ENCODE peak calls at places on chromosomes 12 and 14, in eight cellular contexts. R is globus pallidus; X is fibroblast of lung; N is choroid plexus epithelial cell; Y is ACHN; W is activated CD4-positive, CD25-positive, alpha-beta regulatory T cell; V is left ventricle myocardium inferior; T is mammary epithelial cell. A is an unnamed sample.

GRCh38 chr12:41184864-41185263 is 3.3 kb upstream of the PDZRN4 start:
- DNase-seq in R (no peak), X (no peak), N (no peak), Y (no peak), W (no peak), V (no peak), T (no peak), A (no peak)

GRCh38 chr12:104454997-104455396 is 1.8 kb upstream of the CHST11 start:
- DNase-seq in R (no peak), X (peak), N (no peak), Y (peak), W (no peak), V (no peak), T (peak), A (no peak)

GRCh38 chr12:20212658-20213387 is 155.5 kb upstream of the PDE3A start:
- DNase-seq in R (peak), X (peak), N (peak), Y (peak), W (no peak), V (peak), T (peak), A (no peak)

GRCh38 chr14:35122696-35123387 is 490 bp downstream of the PRORP start:
- DNase-seq in R (no peak), X (peak), N (peak), Y (peak), W (no peak), V (no peak), T (peak), A (peak)

GRCh38 chr12:47878918-47879481 is 25.8 kb downstream of the VDR start:
- DNase-seq in R (no peak), X (no peak), N (no peak), Y (no peak), W (no peak), V (no peak), T (no peak), A (no peak)

GRCh38 chr14:58151264-58151700 is 731 bp downstream of the ARMH4 start:
- DNase-seq in R (no peak), X (no peak), N (peak), Y (no peak), W (no peak), V (no peak), T (no peak), A (no peak)

GRCh38 chr14:22333408-22334274 is 255.4 kb downstream of the DAD1 start:
- DNase-seq in R (peak), X (peak), N (peak), Y (peak), W (no peak), V (no peak), T (peak), A (no peak)

GRCh38 chr12:6197996-6198395 is 2.2 kb upstream of the CD9 start:
- DNase-seq in R (no peak), X (no peak), N (no peak), Y (no peak), W (no peak), V (no peak), T (no peak), A (no peak)

GRCh38 chr12:45611495-45611894 is 118.0 kb upstream of the ARID2 start:
- DNase-seq in R (no peak), X (no peak), N (no peak), Y (no peak), W (no peak), V (no peak), T (no peak), A (no peak)

GRCh38 chr14:59060841-59061240 is 127.6 kb upstream of the DAAM1 start:
- DNase-seq in R (peak), X (no peak), N (no peak), Y (no peak), W (no peak), V (no peak), T (no peak), A (no peak)

GRCh38 chr14:89947344-89947743 is 7.2 kb downstream of the EFCAB11 start:
- DNase-seq in R (no peak), X (no peak), N (no peak), Y (no peak), W (no peak), V (no peak), T (no peak), A (no peak)

GRCh38 chr12:57090456-57090855 is 1.5 kb downstream of the NAB2 start:
- DNase-seq in R (no peak), X (no peak), N (no peak), Y (no peak), W (no peak), V (no peak), T (peak), A (no peak)

GRCh38 chr12:66035289-66035961 is 95.1 kb downstream of the LLPH start:
- DNase-seq in R (peak), X (peak), N (peak), Y (peak), W (no peak), V (no peak), T (peak), A (peak)

GRCh38 chr12:116015525-116015924 is 262.0 kb downstream of the MED13L start:
- DNase-seq in R (peak), X (peak), N (peak), Y (peak), W (no peak), V (no peak), T (peak), A (no peak)

GRCh38 chr12:96242597-96242996 is 48.4 kb downstream of the ELK3 start:
- DNase-seq in R (no peak), X (no peak), N (no peak), Y (no peak), W (no peak), V (no peak), T (no peak), A (no peak)

GRCh38 chr12:101877816-101878811 is 734 bp downstream of the DRAM1 start:
- DNase-seq in R (peak), X (peak), N (peak), Y (peak), W (no peak), V (peak), T (peak), A (no peak)

GRCh38 chr12:48189331-48190125 is 6.1 kb downstream of the CCDC184 start:
- DNase-seq in R (peak), X (peak), N (peak), Y (peak), W (peak), V (peak), T (peak), A (no peak)

GRCh38 chr14:92599786-92600185 is 86.2 kb downstream of the RIN3 start:
- DNase-seq in R (no peak), X (no peak), N (no peak), Y (peak), W (no peak), V (no peak), T (no peak), A (no peak)

GRCh38 chr14:61889914-61890351 is 127.7 kb downstream of the SNAPC1 start:
- DNase-seq in R (peak), X (no peak), N (no peak), Y (no peak), W (no peak), V (no peak), T (no peak), A (no peak)

GRCh38 chr12:113115455-113116126 is 20.0 kb downstream of the RASAL1 start:
- DNase-seq in R (no peak), X (no peak), N (no peak), Y (no peak), W (no peak), V (no peak), T (no peak), A (no peak)

GRCh38 chr12:69555461-69555860 is 29.8 kb upstream of the CCT2 start:
- DNase-seq in R (no peak), X (peak), N (peak), Y (peak), W (no peak), V (no peak), T (peak), A (no peak)

GRCh38 chr12:92056290-92056689 is 89.4 kb downstream of the BTG1 start:
- DNase-seq in R (no peak), X (no peak), N (no peak), Y (no peak), W (no peak), V (no peak), T (no peak), A (no peak)

GRCh38 chr12:63151061-63151897 is at the start of gene AVPR1A:
- DNase-seq in R (no peak), X (no peak), N (peak), Y (peak), W (no peak), V (peak), T (no peak), A (no peak)

GRCh38 chr14:24441904-24442239 is 704 bp downstream of the SDR39U1 start:
- DNase-seq in R (no peak), X (no peak), N (no peak), Y (peak), W (no peak), V (no peak), T (no peak), A (no peak)

GRCh38 chr14:55581011-55581806 is 1.2 kb downstream of the KTN1 start:
- DNase-seq in R (peak), X (peak), N (peak), Y (peak), W (peak), V (peak), T (peak), A (no peak)

GRCh38 chr14:106268013-106268727 is 741.8 kb downstream of the TMEM121 start:
- DNase-seq in R (no peak), X (no peak), N (no peak), Y (no peak), W (peak), V (no peak), T (no peak), A (peak)

GRCh38 chr14:61864329-61864898 is 102.2 kb downstream of the SNAPC1 start:
- DNase-seq in R (no peak), X (no peak), N (no peak), Y (no peak), W (no peak), V (no peak), T (no peak), A (no peak)